ENCODE peak calls at places on chromosomes 12 and 14, in five cellular contexts. D, H, Y, E and W are unnamed samples. For H3K4me1, the result is how much of the 10 kb centered on the place peaks cover.

GRCh38 chr12:27382126-27382795 is 49.6 kb downstream of the BMAL2 start:
- DNase-seq in Y (no peak), E (no peak), D (no peak), H (no peak), W (no peak)

GRCh38 chr12:65765436-65765813 is 58.9 kb upstream of the HMGA2 start:
- DNase-seq in H (no peak), Y (no peak), E (peak), D (no peak), W (no peak)

GRCh38 chr12:117857632-117858274 is 111.0 kb downstream of the KSR2 start:
- DNase-seq in D (no peak), H (no peak), Y (no peak), E (no peak), W (peak)

GRCh38 chr14:68761391-68761790 is 31.5 kb downstream of the ZFP36L1 start:
- DNase-seq in H (no peak), Y (no peak), D (no peak), E (no peak), W (no peak)

GRCh38 chr12:45381351-45381750 is 165.5 kb downstream of the ANO6 start:
- DNase-seq in D (peak), Y (no peak), H (no peak), E (no peak), W (no peak)

GRCh38 chr14:53620325-53620716 is 336.3 kb downstream of the BMP4 start:
- DNase-seq in D (no peak), H (no peak), E (no peak), Y (no peak), W (no peak)

GRCh38 chr12:78118036-78118435 is 287.3 kb downstream of the NAV3 start:
- DNase-seq in E (no peak), D (no peak), H (no peak), Y (no peak), W (no peak)

GRCh38 chr12:122133192-122133950 is 40.6 kb downstream of the IL31 start:
- DNase-seq in H (no peak), E (no peak), D (no peak), Y (no peak), W (no peak)

GRCh38 chr14:75619598-75619997 is 41.1 kb downstream of the ERG28 start:
- DNase-seq in Y (no peak), D (no peak), E (no peak), H (no peak), W (no peak)

GRCh38 chr14:22994762-22995275 is 12.5 kb upstream of the AJUBA start:
- DNase-seq in E (no peak), H (no peak), D (no peak), Y (no peak), W (peak)

GRCh38 chr12:104669851-104670337 is 213.1 kb downstream of the CHST11 start:
- DNase-seq in H (no peak), Y (peak), D (peak), E (no peak), W (no peak)

GRCh38 chr12:133081408-133081806 is 684 bp downstream of the ZNF140 start:
- DNase-seq in H (no peak), Y (no peak), E (no peak), D (no peak), W (no peak)

GRCh38 chr14:55103005-55103640 is 25.9 kb upstream of the LGALS3 start:
- DNase-seq in H (peak), E (peak), D (peak), Y (peak), W (no peak)

GRCh38 chr12:117685115-117685926 is 283.5 kb downstream of the KSR2 start:
- DNase-seq in D (no peak), Y (peak), E (no peak), H (peak), W (peak)

GRCh38 chr14:63493246-63493645 is 49.9 kb downstream of the PPP2R5E start:
- DNase-seq in E (peak), D (no peak), H (no peak), Y (no peak), W (peak)

GRCh38 chr14:85402546-85403162 is 127.3 kb upstream of the FLRT2 start:
- DNase-seq in D (no peak), H (no peak), E (no peak), Y (no peak), W (no peak)

GRCh38 chr12:14989790-14990189 is 16.9 kb downstream of the PDE6H start:
- DNase-seq in H (no peak), E (no peak), D (no peak), Y (no peak), W (no peak)

GRCh38 chr14:67491741-67492504 is 3.4 kb upstream of the TMEM229B start:
- DNase-seq in Y (no peak), D (no peak), E (no peak), H (no peak), W (peak)

GRCh38 chr12:78387721-78388120 is 476.9 kb upstream of the SYT1 start:
- DNase-seq in Y (no peak), D (no peak), E (no peak), H (no peak), W (no peak)

GRCh38 chr12:111826982-111827381 is 15.0 kb upstream of the MAPKAPK5 start:
- DNase-seq in D (no peak), E (no peak), H (no peak), Y (no peak), W (no peak)

GRCh38 chr12:3089588-3089987 is 12.4 kb downstream of the TSPAN9 start:
- DNase-seq in D (no peak), Y (no peak), H (no peak), E (no peak), W (no peak)

GRCh38 chr12:2152134-2152533 is 99.3 kb downstream of the CACNA1C start:
- DNase-seq in Y (no peak), H (no peak), D (no peak), E (no peak), W (no peak)

GRCh38 chr14:67270354-67270753 is 29.1 kb downstream of the PALS1 start:
- DNase-seq in D (no peak), Y (no peak), H (no peak), E (no peak), W (no peak)

GRCh38 chr14:73236752-73237218 is 521 bp upstream of the PAPLN start:
- DNase-seq in E (no peak), D (no peak), H (no peak), Y (no peak), W (no peak)

GRCh38 chr12:49959570-49960473 is 1.9 kb upstream of the AQP5 start:
- DNase-seq in H (no peak), D (no peak), E (peak), Y (no peak), W (no peak)

GRCh38 chr14:35123388-35123703 is 994 bp downstream of the PRORP start:
- DNase-seq in H (no peak), E (no peak), D (no peak), Y (no peak), W (no peak)

GRCh38 chr12:47870175-47870781 is 34.5 kb downstream of the VDR start:
- DNase-seq in Y (no peak), H (peak), D (no peak), E (no peak), W (peak)

GRCh38 chr14:90513151-90514014 is 116.6 kb downstream of the CALM1 start:
- DNase-seq in D (peak), Y (peak), H (peak), E (no peak), W (no peak)

GRCh38 chr14:56154321-56154720 is 36.1 kb downstream of the PELI2 start:
- DNase-seq in H (no peak), E (no peak), Y (no peak), D (no peak), W (no peak)

GRCh38 chr12:21773799-21774198 is 707 bp downstream of the KCNJ8 start:
- DNase-seq in H (no peak), Y (no peak), D (no peak), E (no peak), W (peak)

GRCh38 chr14:21917699-21918436 is 244.2 kb upstream of the OR4E1 start:
- DNase-seq in D (no peak), Y (no peak), H (no peak), E (peak), W (peak)

GRCh38 chr12:39685854-39686608 is 66.4 kb upstream of the ABCD2 start:
- DNase-seq in E (no peak), Y (no peak), H (no peak), D (no peak), W (no peak)

GRCh38 chr12:105455250-105455649 is 124.8 kb downstream of the C12orf75 start:
- DNase-seq in H (no peak), D (no peak), E (no peak), Y (no peak), W (no peak)

GRCh38 chr12:509494-509893 is 49.8 kb downstream of the B4GALNT3 start:
- DNase-seq in E (no peak), D (no peak), H (no peak), Y (no peak), W (no peak)

GRCh38 chr14:58635041-58635440 is 2.7 kb upstream of the DACT1 start:
- DNase-seq in D (no peak), Y (no peak), H (no peak), E (no peak), W (no peak)

GRCh38 chr12:88591343-88591742 is 11.1 kb upstream of the KITLG start:
- DNase-seq in E (no peak), H (no peak), D (no peak), Y (no peak), W (no peak)

GRCh38 chr12:56104109-56104814 is at the start of gene PA2G4:
- DNase-seq in D (peak), Y (peak), E (peak), H (peak), W (peak)
- TF ChIP-seq CTCF in D (no peak), Y (peak), E (no peak), H (no peak), W (no peak)

GRCh38 chr14:36582011-36582873 is at the start of gene NKX2-8:
- DNase-seq in D (peak), H (no peak), E (peak), Y (no peak), W (no peak)
- H3K4me3 ChIP-seq in D (peak), H (peak), E (peak), Y (no peak), W (no peak)

GRCh38 chr12:108814462-108815211 is 42.7 kb downstream of the SSH1 start:
- DNase-seq in Y (no peak), H (peak), E (no peak), D (no peak), W (no peak)

GRCh38 chr12:108817909-108818308 is 39.5 kb downstream of the SSH1 start:
- DNase-seq in D (no peak), Y (no peak), H (peak), E (no peak), W (no peak)

GRCh38 chr12:108815875-108816594 is 41.3 kb downstream of the SSH1 start:
- DNase-seq in E (no peak), H (peak), D (no peak), Y (no peak), W (no peak)

GRCh38 chr12:108815369-108815768 is 42.0 kb downstream of the SSH1 start:
- DNase-seq in E (no peak), H (peak), Y (no peak), D (no peak), W (no peak)

GRCh38 chr12:108816652-108817335 is 40.6 kb downstream of the SSH1 start:
- DNase-seq in H (peak), Y (peak), E (no peak), D (no peak), W (no peak)
- H3K4me1 ChIP-seq in H (half or more), Y (under half), E (under half), D (half or more), W (under half)

DNA sequence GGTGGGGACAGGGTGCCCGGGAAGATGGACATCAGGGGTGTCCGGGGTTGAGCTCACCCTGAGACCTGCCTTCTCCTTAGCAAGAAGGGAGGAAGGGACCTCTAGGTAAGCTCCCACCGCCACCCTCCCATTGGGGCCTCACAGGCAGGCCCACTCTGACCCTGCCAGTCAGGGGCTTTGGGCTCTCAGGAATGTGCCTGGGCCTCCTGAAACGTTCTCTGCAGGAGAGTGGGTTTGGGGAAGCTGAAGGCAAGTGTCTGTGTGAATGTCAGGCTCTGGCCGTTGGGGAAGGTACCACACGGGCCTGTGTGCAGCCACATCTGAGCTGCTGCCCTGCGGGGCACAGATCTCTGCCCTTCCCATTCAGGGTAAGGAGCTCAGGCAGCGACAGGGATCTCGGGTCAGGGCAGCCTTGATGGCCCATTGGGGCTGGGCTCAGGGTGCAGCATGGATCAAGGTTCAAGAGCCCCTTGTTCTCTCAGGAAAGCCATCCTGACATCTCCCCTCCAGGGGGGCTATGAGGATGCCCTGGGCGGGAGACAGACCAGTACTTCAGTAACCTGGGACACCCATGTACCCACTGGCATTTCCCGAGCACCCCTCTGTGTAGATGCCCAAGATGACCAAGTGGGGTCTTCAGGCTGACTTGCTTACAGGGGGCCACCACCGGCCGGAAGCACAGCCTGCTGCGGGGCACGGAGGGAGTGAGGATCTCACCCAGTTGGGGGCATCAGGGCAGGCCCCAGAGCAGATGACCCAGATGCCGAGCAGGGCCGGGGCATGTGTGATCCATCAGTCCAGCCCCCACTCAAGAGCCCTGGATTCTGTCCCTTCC is 29.7 kb downstream of the FAM222A start:
- DNase-seq in Y (peak), H (peak), E (no peak), D (peak), W (peak)
- TF ChIP-seq CTCF in Y (no peak), H (no peak), E (no peak), D (no peak), W (no peak)

GRCh38 chr14:101077511-101078074 is 174.1 kb upstream of the RTL1 start:
- DNase-seq in Y (no peak), D (peak), E (no peak), H (no peak), W (peak)
- H3K4me3 ChIP-seq in Y (no peak), D (no peak), E (no peak), H (no peak), W (peak)

GRCh38 chr12:6323340-6323994 is 13.0 kb downstream of the PLEKHG6 start:
- DNase-seq in Y (no peak), D (no peak), H (no peak), E (peak), W (peak)
- H3K4me1 ChIP-seq in Y (under half), D (half or more), H (half or more), E (under half), W (under half)

GRCh38 chr12:98422809-98423208 is 92.6 kb upstream of the TMPO start:
- DNase-seq in E (no peak), D (no peak), H (no peak), Y (peak), W (peak)
- TF ChIP-seq CTCF in E (peak), D (peak), H (no peak), Y (no peak), W (peak)

GRCh38 chr12:13152756-13153155 is 43.8 kb upstream of the EMP1 start:
- DNase-seq in Y (no peak), H (no peak), E (no peak), D (no peak), W (no peak)

GRCh38 chr12:13152281-13152680 is 44.2 kb upstream of the EMP1 start:
- DNase-seq in Y (no peak), E (no peak), D (no peak), H (peak), W (no peak)

GRCh38 chr12:13154851-13155250 is 41.7 kb upstream of the EMP1 start:
- DNase-seq in E (no peak), Y (no peak), H (no peak), D (no peak), W (no peak)

GRCh38 chr12:13153180-13153579 is 43.3 kb upstream of the EMP1 start:
- DNase-seq in H (no peak), Y (no peak), D (no peak), E (no peak), W (no peak)

GRCh38 chr12:13154027-13154538 is 42.4 kb upstream of the EMP1 start:
- DNase-seq in E (no peak), H (no peak), Y (no peak), D (no peak), W (no peak)
- H3K4me3 ChIP-seq in E (no peak), H (no peak), Y (no peak), D (no peak), W (no peak)

DNA sequence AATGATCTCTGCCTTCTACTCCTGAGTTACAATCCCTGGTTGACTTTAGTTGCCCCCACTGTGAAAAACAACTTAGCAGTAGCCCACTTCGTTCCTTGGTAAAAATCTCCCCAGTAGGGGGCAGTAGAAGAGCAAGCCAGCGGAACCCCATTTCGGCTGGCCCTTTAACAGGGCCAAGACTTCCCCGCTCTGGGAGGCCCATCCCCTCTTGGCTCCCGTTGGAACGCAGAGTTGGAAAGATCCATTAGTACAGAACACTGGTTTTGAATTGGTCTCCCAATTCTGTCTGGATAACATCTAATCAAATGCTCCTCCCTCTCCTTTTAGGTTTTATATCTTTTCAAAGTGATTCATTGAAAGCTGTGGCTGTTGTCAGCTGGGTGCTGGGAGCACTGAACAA is 1133.3 kb downstream of the BCL11B start:
- DNase-seq in D (no peak), H (no peak), Y (no peak), E (peak), W (peak)
- H3K4me1 ChIP-seq in D (under half), H (under half), Y (under half), E (under half), W (under half)